ENCODE peak calls at places on chromosomes 1 and 21, in eight cellular contexts. One of them, this sample, is unnamed.

GRCh38 chr1:182601416-182601786 is 2.8 kb downstream of the RGS16 start:
- DNase-seq in pancreas: peak; percentile 75
- DNase-seq in CD4-positive, alpha-beta T cell: peak; percentile 56
- DNase-seq in dorsolateral prefrontal cortex: peak; percentile 32
- DNase-seq in GM12865: peak; percentile 93
- DNase-seq in thoracic aorta: no peak
- DNase-seq in CD8-positive, alpha-beta T cell: peak; percentile 70
- DNase-seq in sigmoid colon: peak; percentile 87
- DNase-seq in this sample: peak; percentile 81

GRCh38 chr1:80579055-80579454 is 1221.7 kb upstream of the ADGRL2 start:
- DNase-seq in CD4-positive, alpha-beta T cell: no peak
- DNase-seq in GM12865: no peak
- DNase-seq in pancreas: no peak
- DNase-seq in CD8-positive, alpha-beta T cell: no peak
- DNase-seq in thoracic aorta: no peak
- DNase-seq in sigmoid colon: no peak
- DNase-seq in dorsolateral prefrontal cortex: no peak
- DNase-seq in this sample: no peak

GRCh38 chr1:113868387-113869083 is 3.0 kb downstream of the PTPN22 start:
- DNase-seq in CD4-positive, alpha-beta T cell: no peak
- DNase-seq in CD8-positive, alpha-beta T cell: no peak
- DNase-seq in thoracic aorta: no peak
- DNase-seq in sigmoid colon: no peak
- DNase-seq in dorsolateral prefrontal cortex: no peak
- DNase-seq in pancreas: no peak
- DNase-seq in GM12865: no peak
- DNase-seq in this sample: no peak

GRCh38 chr1:67429528-67430357 is 459 bp downstream of the SERBP1 start:
- DNase-seq in GM12865: peak; percentile 47
- DNase-seq in sigmoid colon: peak; percentile 68
- DNase-seq in CD4-positive, alpha-beta T cell: peak; percentile 14
- DNase-seq in pancreas: peak; percentile 35
- DNase-seq in CD8-positive, alpha-beta T cell: peak; percentile 31
- DNase-seq in dorsolateral prefrontal cortex: peak; percentile 24
- DNase-seq in thoracic aorta: no peak
- DNase-seq in this sample: no peak

GRCh38 chr1:37691497-37692077 is 729 bp upstream of the CDCA8 start:
- DNase-seq in thoracic aorta: no peak
- DNase-seq in CD4-positive, alpha-beta T cell: no peak
- DNase-seq in pancreas: peak; percentile 59
- DNase-seq in dorsolateral prefrontal cortex: peak; percentile 32
- DNase-seq in CD8-positive, alpha-beta T cell: peak; percentile 12
- DNase-seq in GM12865: peak; percentile 51
- DNase-seq in sigmoid colon: peak; percentile 74
- DNase-seq in this sample: peak; percentile 40

GRCh38 chr1:76269175-76269574 is 194.6 kb downstream of the ST6GALNAC3 start:
- DNase-seq in dorsolateral prefrontal cortex: no peak
- DNase-seq in thoracic aorta: no peak
- DNase-seq in CD8-positive, alpha-beta T cell: no peak
- DNase-seq in CD4-positive, alpha-beta T cell: no peak
- DNase-seq in pancreas: no peak
- DNase-seq in GM12865: no peak
- DNase-seq in sigmoid colon: no peak
- DNase-seq in this sample: no peak

GRCh38 chr1:20903452-20903851 is 116.3 kb upstream of the HP1BP3 start:
- DNase-seq in dorsolateral prefrontal cortex: no peak
- DNase-seq in sigmoid colon: no peak
- DNase-seq in GM12865: no peak
- DNase-seq in pancreas: no peak
- DNase-seq in CD8-positive, alpha-beta T cell: no peak
- DNase-seq in CD4-positive, alpha-beta T cell: no peak
- DNase-seq in thoracic aorta: no peak
- DNase-seq in this sample: no peak

GRCh38 chr1:219931033-219931432 is 2.7 kb upstream of the SLC30A10 start:
- DNase-seq in CD4-positive, alpha-beta T cell: no peak
- DNase-seq in sigmoid colon: no peak
- DNase-seq in CD8-positive, alpha-beta T cell: no peak
- DNase-seq in dorsolateral prefrontal cortex: no peak
- DNase-seq in thoracic aorta: no peak
- DNase-seq in pancreas: no peak
- DNase-seq in GM12865: no peak
- DNase-seq in this sample: no peak

GRCh38 chr1:94924967-94925366 is 1.9 kb downstream of the CNN3 start:
- DNase-seq in CD4-positive, alpha-beta T cell: no peak
- DNase-seq in thoracic aorta: no peak
- DNase-seq in GM12865: no peak
- DNase-seq in dorsolateral prefrontal cortex: no peak
- DNase-seq in pancreas: no peak
- DNase-seq in CD8-positive, alpha-beta T cell: no peak
- DNase-seq in sigmoid colon: no peak
- DNase-seq in this sample: no peak

GRCh38 chr1:155272466-155273133 is 704 bp downstream of the CLK2 start:
- DNase-seq in GM12865: no peak
- DNase-seq in sigmoid colon: no peak
- DNase-seq in CD4-positive, alpha-beta T cell: no peak
- DNase-seq in thoracic aorta: no peak
- DNase-seq in CD8-positive, alpha-beta T cell: no peak
- DNase-seq in pancreas: no peak
- DNase-seq in dorsolateral prefrontal cortex: no peak
- DNase-seq in this sample: no peak

GRCh38 chr1:12336436-12336835 is 106.6 kb downstream of the VPS13D start:
- DNase-seq in CD8-positive, alpha-beta T cell: no peak
- DNase-seq in GM12865: no peak
- DNase-seq in CD4-positive, alpha-beta T cell: no peak
- DNase-seq in dorsolateral prefrontal cortex: no peak
- DNase-seq in sigmoid colon: no peak
- DNase-seq in thoracic aorta: no peak
- DNase-seq in pancreas: peak; percentile 32
- DNase-seq in this sample: no peak

GRCh38 chr1:68644521-68644920 is 147.6 kb upstream of the DEPDC1 start:
- DNase-seq in dorsolateral prefrontal cortex: no peak
- DNase-seq in CD8-positive, alpha-beta T cell: no peak
- DNase-seq in GM12865: no peak
- DNase-seq in thoracic aorta: no peak
- DNase-seq in CD4-positive, alpha-beta T cell: no peak
- DNase-seq in pancreas: no peak
- DNase-seq in sigmoid colon: no peak
- DNase-seq in this sample: no peak

GRCh38 chr1:3577300-3577699 is 34.0 kb downstream of the MEGF6 start:
- DNase-seq in sigmoid colon: no peak
- DNase-seq in CD8-positive, alpha-beta T cell: no peak
- DNase-seq in GM12865: peak; percentile 9
- DNase-seq in pancreas: no peak
- DNase-seq in CD4-positive, alpha-beta T cell: no peak
- DNase-seq in thoracic aorta: no peak
- DNase-seq in dorsolateral prefrontal cortex: peak; percentile 53
- DNase-seq in this sample: no peak

GRCh38 chr1:204945565-204945977 is 74.9 kb downstream of the NFASC start:
- DNase-seq in GM12865: no peak
- DNase-seq in dorsolateral prefrontal cortex: no peak
- DNase-seq in CD8-positive, alpha-beta T cell: no peak
- DNase-seq in thoracic aorta: no peak
- DNase-seq in sigmoid colon: no peak
- DNase-seq in pancreas: no peak
- DNase-seq in CD4-positive, alpha-beta T cell: no peak
- DNase-seq in this sample: no peak

GRCh38 chr1:79568411-79568810 is 561.9 kb upstream of the ADGRL4 start:
- DNase-seq in pancreas: no peak
- DNase-seq in CD8-positive, alpha-beta T cell: no peak
- DNase-seq in dorsolateral prefrontal cortex: no peak
- DNase-seq in CD4-positive, alpha-beta T cell: no peak
- DNase-seq in thoracic aorta: no peak
- DNase-seq in sigmoid colon: no peak
- DNase-seq in GM12865: no peak
- DNase-seq in this sample: no peak

GRCh38 chr1:40096646-40096976 is 441 bp downstream of the PPT1 start:
- DNase-seq in CD8-positive, alpha-beta T cell: no peak
- DNase-seq in GM12865: peak; percentile 10
- DNase-seq in pancreas: no peak
- DNase-seq in thoracic aorta: no peak
- DNase-seq in sigmoid colon: no peak
- DNase-seq in CD4-positive, alpha-beta T cell: no peak
- DNase-seq in dorsolateral prefrontal cortex: no peak
- DNase-seq in this sample: peak; percentile 37

GRCh38 chr1:21143752-21144151 is 32.9 kb downstream of the EIF4G3 start:
- DNase-seq in CD4-positive, alpha-beta T cell: no peak
- DNase-seq in GM12865: no peak
- DNase-seq in CD8-positive, alpha-beta T cell: no peak
- DNase-seq in thoracic aorta: no peak
- DNase-seq in pancreas: no peak
- DNase-seq in sigmoid colon: no peak
- DNase-seq in dorsolateral prefrontal cortex: no peak
- DNase-seq in this sample: no peak

GRCh38 chr1:240492832-240493440 is 119.0 kb downstream of the GREM2 start:
- DNase-seq in sigmoid colon: no peak
- DNase-seq in dorsolateral prefrontal cortex: peak; percentile 12
- DNase-seq in CD8-positive, alpha-beta T cell: no peak
- DNase-seq in pancreas: peak; percentile 18
- DNase-seq in CD4-positive, alpha-beta T cell: no peak
- DNase-seq in GM12865: no peak
- DNase-seq in thoracic aorta: no peak
- DNase-seq in this sample: no peak

GRCh38 chr1:6547301-6547700 is 7.0 kb downstream of the NOL9 start:
- DNase-seq in CD8-positive, alpha-beta T cell: no peak
- DNase-seq in dorsolateral prefrontal cortex: no peak
- DNase-seq in sigmoid colon: no peak
- DNase-seq in pancreas: no peak
- DNase-seq in CD4-positive, alpha-beta T cell: no peak
- DNase-seq in GM12865: no peak
- DNase-seq in thoracic aorta: no peak
- DNase-seq in this sample: no peak

DNA sequence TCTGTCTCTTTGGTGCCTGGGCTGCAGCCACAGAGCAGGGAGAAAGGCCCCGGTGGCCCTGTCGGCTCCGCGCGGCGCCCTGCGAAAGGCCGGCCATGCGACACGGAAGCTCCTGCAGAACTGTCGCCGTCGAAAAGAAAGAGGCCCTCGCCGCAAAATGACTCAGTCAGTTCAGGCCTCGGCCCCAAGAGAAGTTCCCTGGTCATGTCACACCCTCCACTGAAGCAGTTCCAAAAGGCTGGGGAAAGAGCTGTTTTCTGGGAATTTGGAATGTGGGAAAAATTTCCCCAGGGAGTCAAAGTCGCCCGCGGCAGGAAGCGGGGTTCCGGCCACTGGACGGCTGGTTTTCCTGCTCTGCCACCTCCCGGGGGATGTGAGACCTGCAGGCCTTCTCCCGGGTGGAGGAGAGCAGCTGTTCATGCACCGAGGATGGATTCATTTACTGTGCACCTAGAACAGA is 115.8 kb upstream of the ZNF678 start:
- DNase-seq in CD4-positive, alpha-beta T cell: no peak
- DNase-seq in sigmoid colon: no peak
- DNase-seq in GM12865: no peak
- DNase-seq in dorsolateral prefrontal cortex: no peak
- DNase-seq in CD8-positive, alpha-beta T cell: no peak
- DNase-seq in pancreas: peak; percentile 58
- DNase-seq in thoracic aorta: no peak
- DNase-seq in this sample: no peak
- TF ChIP-seq CTCF in CD4-positive, alpha-beta T cell: no peak
- TF ChIP-seq CTCF in sigmoid colon: peak; percentile 46
- TF ChIP-seq CTCF in GM12865: no peak
- TF ChIP-seq CTCF in dorsolateral prefrontal cortex: peak; percentile 53
- TF ChIP-seq CTCF in CD8-positive, alpha-beta T cell: no peak
- TF ChIP-seq CTCF in pancreas: no peak
- TF ChIP-seq CTCF in thoracic aorta: peak; percentile 60
- TF ChIP-seq CTCF in this sample: no peak

GRCh38 chr21:44087426-44088400 is 19.5 kb upstream of the PWP2 start:
- DNase-seq in pancreas: no peak
- DNase-seq in dorsolateral prefrontal cortex: no peak
- DNase-seq in CD8-positive, alpha-beta T cell: peak; percentile 49
- DNase-seq in GM12865: no peak
- DNase-seq in CD4-positive, alpha-beta T cell: no peak
- DNase-seq in thoracic aorta: no peak
- DNase-seq in sigmoid colon: no peak
- DNase-seq in this sample: no peak

GRCh38 chr21:44084496-44085241 is 22.5 kb upstream of the PWP2 start:
- DNase-seq in CD8-positive, alpha-beta T cell: no peak
- DNase-seq in sigmoid colon: peak; percentile 48
- DNase-seq in pancreas: no peak
- DNase-seq in dorsolateral prefrontal cortex: no peak
- DNase-seq in CD4-positive, alpha-beta T cell: no peak
- DNase-seq in thoracic aorta: no peak
- DNase-seq in GM12865: no peak
- DNase-seq in this sample: no peak

GRCh38 chr21:44086636-44087425 is 20.4 kb upstream of the PWP2 start:
- DNase-seq in pancreas: no peak
- DNase-seq in dorsolateral prefrontal cortex: no peak
- DNase-seq in GM12865: no peak
- DNase-seq in CD8-positive, alpha-beta T cell: peak; percentile 8
- DNase-seq in thoracic aorta: no peak
- DNase-seq in CD4-positive, alpha-beta T cell: no peak
- DNase-seq in sigmoid colon: no peak
- DNase-seq in this sample: no peak

GRCh38 chr21:44083631-44084291 is 23.4 kb upstream of the PWP2 start:
- DNase-seq in sigmoid colon: no peak
- DNase-seq in CD8-positive, alpha-beta T cell: peak; percentile 71
- DNase-seq in pancreas: no peak
- DNase-seq in CD4-positive, alpha-beta T cell: peak; percentile 44
- DNase-seq in GM12865: no peak
- DNase-seq in dorsolateral prefrontal cortex: no peak
- DNase-seq in thoracic aorta: no peak
- DNase-seq in this sample: no peak

GRCh38 chr21:44085491-44086321 is 21.5 kb upstream of the PWP2 start:
- DNase-seq in thoracic aorta: no peak
- DNase-seq in dorsolateral prefrontal cortex: peak; percentile 70
- DNase-seq in pancreas: no peak
- DNase-seq in GM12865: no peak
- DNase-seq in CD8-positive, alpha-beta T cell: no peak
- DNase-seq in sigmoid colon: no peak
- DNase-seq in CD4-positive, alpha-beta T cell: no peak
- DNase-seq in this sample: no peak
- TF ChIP-seq CTCF in thoracic aorta: no peak
- TF ChIP-seq CTCF in dorsolateral prefrontal cortex: peak; percentile 32
- TF ChIP-seq CTCF in pancreas: no peak
- TF ChIP-seq CTCF in GM12865: no peak
- TF ChIP-seq CTCF in CD8-positive, alpha-beta T cell: no peak
- TF ChIP-seq CTCF in sigmoid colon: no peak
- TF ChIP-seq CTCF in CD4-positive, alpha-beta T cell: no peak
- TF ChIP-seq CTCF in this sample: no peak

GRCh38 chr1:16986596-16987361 is 6.4 kb upstream of the MFAP2 start:
- DNase-seq in GM12865: no peak
- DNase-seq in dorsolateral prefrontal cortex: no peak
- DNase-seq in CD4-positive, alpha-beta T cell: no peak
- DNase-seq in pancreas: no peak
- DNase-seq in thoracic aorta: no peak
- DNase-seq in sigmoid colon: no peak
- DNase-seq in CD8-positive, alpha-beta T cell: no peak
- DNase-seq in this sample: no peak
- TF ChIP-seq CTCF in GM12865: peak; percentile 26
- TF ChIP-seq CTCF in dorsolateral prefrontal cortex: no peak
- TF ChIP-seq CTCF in CD4-positive, alpha-beta T cell: no peak
- TF ChIP-seq CTCF in pancreas: no peak
- TF ChIP-seq CTCF in thoracic aorta: no peak
- TF ChIP-seq CTCF in sigmoid colon: no peak
- TF ChIP-seq CTCF in CD8-positive, alpha-beta T cell: no peak
- TF ChIP-seq CTCF in this sample: peak; percentile 38

DNA sequence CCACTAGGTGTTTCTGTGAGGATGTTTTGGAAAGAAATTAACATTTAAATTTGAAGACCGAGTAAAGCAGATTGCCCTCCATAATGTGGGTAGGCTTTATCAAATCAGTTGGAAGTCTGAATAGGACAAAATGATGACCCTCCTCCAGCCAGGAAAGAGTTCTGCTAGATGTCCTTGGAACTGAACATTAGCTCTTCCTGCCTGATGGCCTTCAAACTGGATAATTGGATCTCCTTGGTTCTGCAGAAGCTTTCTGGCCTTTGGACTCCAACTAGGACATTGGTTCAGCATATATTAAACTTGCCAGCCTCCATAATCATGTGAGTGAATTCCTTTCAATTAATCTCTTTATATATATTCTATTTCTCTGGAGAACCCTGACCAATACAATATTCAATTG is 4.4 kb upstream of the GLRX2 start:
- DNase-seq in CD8-positive, alpha-beta T cell: no peak
- DNase-seq in CD4-positive, alpha-beta T cell: no peak
- DNase-seq in sigmoid colon: no peak
- DNase-seq in pancreas: no peak
- DNase-seq in GM12865: no peak
- DNase-seq in dorsolateral prefrontal cortex: no peak
- DNase-seq in thoracic aorta: no peak
- DNase-seq in this sample: no peak
- TF ChIP-seq CTCF in CD8-positive, alpha-beta T cell: no peak
- TF ChIP-seq CTCF in CD4-positive, alpha-beta T cell: no peak
- TF ChIP-seq CTCF in sigmoid colon: no peak
- TF ChIP-seq CTCF in pancreas: no peak
- TF ChIP-seq CTCF in GM12865: no peak
- TF ChIP-seq CTCF in dorsolateral prefrontal cortex: no peak
- TF ChIP-seq CTCF in thoracic aorta: no peak
- TF ChIP-seq CTCF in this sample: no peak